ENCODE peak calls at places on chromosome 21, in eight cellular contexts. One of them, this sample, is unnamed.

GRCh38 chr21:34274001-34274400 is 89.8 kb upstream of the KCNE2 start:
- DNase-seq in OCI-LY7: no peak
- DNase-seq in IMR-90: peak
- DNase-seq in fibroblast of lung: no peak
- DNase-seq in mammary epithelial cell: peak
- DNase-seq in mesenchymal stem cell: no peak
- DNase-seq in HCT116: no peak
- DNase-seq in hepatocyte: no peak
- DNase-seq in this sample: peak

GRCh38 chr21:35400233-35400939 is 351.3 kb upstream of the RUNX1 start:
- DNase-seq in OCI-LY7: peak
- DNase-seq in IMR-90: peak
- DNase-seq in fibroblast of lung: peak
- DNase-seq in mammary epithelial cell: peak
- DNase-seq in mesenchymal stem cell: peak
- DNase-seq in HCT116: peak
- DNase-seq in hepatocyte: peak
- DNase-seq in this sample: peak

GRCh38 chr21:29490016-29490415 is 191.3 kb downstream of the BACH1 start:
- DNase-seq in OCI-LY7: no peak
- DNase-seq in IMR-90: peak
- DNase-seq in fibroblast of lung: peak
- DNase-seq in mammary epithelial cell: no peak
- DNase-seq in mesenchymal stem cell: no peak
- DNase-seq in HCT116: no peak
- DNase-seq in hepatocyte: no peak
- DNase-seq in this sample: peak

GRCh38 chr21:22885079-22885478 is 1886.9 kb downstream of the NCAM2 start:
- DNase-seq in OCI-LY7: no peak
- DNase-seq in IMR-90: no peak
- DNase-seq in fibroblast of lung: no peak
- DNase-seq in mammary epithelial cell: no peak
- DNase-seq in mesenchymal stem cell: no peak
- DNase-seq in HCT116: no peak
- DNase-seq in hepatocyte: no peak
- DNase-seq in this sample: no peak

GRCh38 chr21:35273331-35273730 is 224.2 kb upstream of the RUNX1 start:
- DNase-seq in OCI-LY7: no peak
- DNase-seq in IMR-90: no peak
- DNase-seq in fibroblast of lung: no peak
- DNase-seq in mammary epithelial cell: no peak
- DNase-seq in mesenchymal stem cell: no peak
- DNase-seq in HCT116: no peak
- DNase-seq in hepatocyte: peak
- DNase-seq in this sample: no peak

GRCh38 chr21:31151682-31152081 is 113.4 kb upstream of the KRTAP19-8 start:
- DNase-seq in OCI-LY7: no peak
- DNase-seq in IMR-90: no peak
- DNase-seq in fibroblast of lung: no peak
- DNase-seq in mammary epithelial cell: no peak
- DNase-seq in mesenchymal stem cell: peak
- DNase-seq in HCT116: no peak
- DNase-seq in hepatocyte: no peak
- DNase-seq in this sample: no peak

GRCh38 chr21:16551101-16551695 is 821.4 kb downstream of the USP25 start:
- DNase-seq in OCI-LY7: no peak
- DNase-seq in IMR-90: no peak
- DNase-seq in fibroblast of lung: no peak
- DNase-seq in mammary epithelial cell: peak
- DNase-seq in mesenchymal stem cell: no peak
- DNase-seq in HCT116: no peak
- DNase-seq in hepatocyte: no peak
- DNase-seq in this sample: no peak

GRCh38 chr21:16418663-16419062 is 688.9 kb downstream of the USP25 start:
- DNase-seq in OCI-LY7: no peak
- DNase-seq in IMR-90: no peak
- DNase-seq in fibroblast of lung: no peak
- DNase-seq in mammary epithelial cell: no peak
- DNase-seq in mesenchymal stem cell: no peak
- DNase-seq in HCT116: no peak
- DNase-seq in hepatocyte: no peak
- DNase-seq in this sample: peak

GRCh38 chr21:32122082-32122481 is 156.8 kb downstream of the MIS18A start:
- DNase-seq in OCI-LY7: no peak
- DNase-seq in IMR-90: no peak
- DNase-seq in fibroblast of lung: no peak
- DNase-seq in mammary epithelial cell: no peak
- DNase-seq in mesenchymal stem cell: no peak
- DNase-seq in HCT116: no peak
- DNase-seq in hepatocyte: no peak
- DNase-seq in this sample: no peak

GRCh38 chr21:33964706-33965325 is 49.2 kb upstream of the ATP5PO start:
- DNase-seq in OCI-LY7: no peak
- DNase-seq in IMR-90: peak
- DNase-seq in fibroblast of lung: no peak
- DNase-seq in mammary epithelial cell: no peak
- DNase-seq in mesenchymal stem cell: peak
- DNase-seq in HCT116: no peak
- DNase-seq in hepatocyte: no peak
- DNase-seq in this sample: peak

DNA sequence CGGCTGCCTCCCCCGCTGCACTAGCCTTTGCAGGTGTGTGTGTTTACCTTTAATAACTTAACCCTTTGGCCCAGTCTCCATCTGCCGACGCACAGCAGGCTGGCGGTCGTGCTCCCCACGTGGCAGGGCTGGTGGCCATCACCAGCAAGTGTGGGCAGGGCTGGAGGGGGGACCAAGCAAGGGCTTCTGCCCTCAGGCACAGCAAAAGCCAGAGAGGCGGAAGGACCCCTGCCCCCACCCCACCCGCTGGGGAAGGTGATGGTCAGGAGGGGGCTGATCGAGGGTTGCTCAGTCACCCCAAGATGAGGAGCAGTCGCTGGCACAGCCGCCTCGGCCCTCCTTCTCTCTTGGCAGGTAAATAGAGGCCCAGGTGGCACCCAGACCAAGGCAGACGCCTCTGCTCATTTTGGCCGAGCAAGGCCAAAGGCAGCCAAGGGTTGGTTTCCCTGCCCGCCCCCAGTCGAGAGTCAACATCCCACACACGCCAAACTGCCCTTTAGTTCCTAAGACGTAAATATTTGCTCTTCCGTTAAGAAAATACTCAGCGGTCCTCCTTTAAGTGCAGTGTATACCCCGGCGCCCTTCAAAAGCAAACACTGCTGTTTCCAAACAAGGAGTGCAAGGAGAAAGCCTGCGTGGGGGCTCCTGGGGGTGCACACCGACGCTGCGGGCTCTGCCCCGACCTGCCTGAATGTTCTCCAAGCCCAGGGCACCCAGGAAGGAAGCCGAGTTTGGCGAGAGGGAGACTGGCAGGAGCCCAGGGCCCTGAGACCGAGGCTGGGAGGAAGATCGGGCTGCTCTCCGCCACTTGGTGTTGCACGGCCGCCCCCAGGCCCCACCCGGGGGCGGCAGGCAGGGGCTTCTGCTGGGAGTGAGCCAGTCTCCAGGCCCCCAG is 82.7 kb downstream of the SIK1 start:
- DNase-seq in OCI-LY7: no peak
- DNase-seq in IMR-90: no peak
- DNase-seq in fibroblast of lung: no peak
- DNase-seq in mammary epithelial cell: no peak
- DNase-seq in mesenchymal stem cell: no peak
- DNase-seq in HCT116: no peak
- DNase-seq in hepatocyte: peak
- DNase-seq in this sample: no peak
- H3K4me2 ChIP-seq in OCI-LY7: no peak
- H3K4me2 ChIP-seq in IMR-90: no peak
- H3K4me2 ChIP-seq in fibroblast of lung: no peak
- H3K4me2 ChIP-seq in mammary epithelial cell: peak
- H3K4me2 ChIP-seq in mesenchymal stem cell: no peak
- H3K4me2 ChIP-seq in HCT116: no peak
- H3K4me2 ChIP-seq in hepatocyte: peak
- H3K4me2 ChIP-seq in this sample: no peak

GRCh38 chr21:14753466-14754258 is 207.5 kb upstream of the SAMSN1 start:
- DNase-seq in OCI-LY7: no peak
- DNase-seq in IMR-90: no peak
- DNase-seq in fibroblast of lung: no peak
- DNase-seq in mammary epithelial cell: no peak
- DNase-seq in mesenchymal stem cell: no peak
- DNase-seq in HCT116: no peak
- DNase-seq in hepatocyte: no peak
- DNase-seq in this sample: no peak

GRCh38 chr21:14751011-14751410 is 204.9 kb upstream of the SAMSN1 start:
- DNase-seq in OCI-LY7: no peak
- DNase-seq in IMR-90: no peak
- DNase-seq in fibroblast of lung: no peak
- DNase-seq in mammary epithelial cell: no peak
- DNase-seq in mesenchymal stem cell: no peak
- DNase-seq in HCT116: no peak
- DNase-seq in hepatocyte: no peak
- DNase-seq in this sample: no peak

GRCh38 chr21:14751602-14752001 is 205.5 kb upstream of the SAMSN1 start:
- DNase-seq in OCI-LY7: no peak
- DNase-seq in IMR-90: no peak
- DNase-seq in fibroblast of lung: no peak
- DNase-seq in mammary epithelial cell: no peak
- DNase-seq in mesenchymal stem cell: no peak
- DNase-seq in HCT116: no peak
- DNase-seq in hepatocyte: no peak
- DNase-seq in this sample: no peak

GRCh38 chr21:14753069-14753465 is 207.0 kb upstream of the SAMSN1 start:
- DNase-seq in OCI-LY7: no peak
- DNase-seq in IMR-90: no peak
- DNase-seq in fibroblast of lung: no peak
- DNase-seq in mammary epithelial cell: no peak
- DNase-seq in mesenchymal stem cell: no peak
- DNase-seq in HCT116: no peak
- DNase-seq in hepatocyte: no peak
- DNase-seq in this sample: no peak

DNA sequence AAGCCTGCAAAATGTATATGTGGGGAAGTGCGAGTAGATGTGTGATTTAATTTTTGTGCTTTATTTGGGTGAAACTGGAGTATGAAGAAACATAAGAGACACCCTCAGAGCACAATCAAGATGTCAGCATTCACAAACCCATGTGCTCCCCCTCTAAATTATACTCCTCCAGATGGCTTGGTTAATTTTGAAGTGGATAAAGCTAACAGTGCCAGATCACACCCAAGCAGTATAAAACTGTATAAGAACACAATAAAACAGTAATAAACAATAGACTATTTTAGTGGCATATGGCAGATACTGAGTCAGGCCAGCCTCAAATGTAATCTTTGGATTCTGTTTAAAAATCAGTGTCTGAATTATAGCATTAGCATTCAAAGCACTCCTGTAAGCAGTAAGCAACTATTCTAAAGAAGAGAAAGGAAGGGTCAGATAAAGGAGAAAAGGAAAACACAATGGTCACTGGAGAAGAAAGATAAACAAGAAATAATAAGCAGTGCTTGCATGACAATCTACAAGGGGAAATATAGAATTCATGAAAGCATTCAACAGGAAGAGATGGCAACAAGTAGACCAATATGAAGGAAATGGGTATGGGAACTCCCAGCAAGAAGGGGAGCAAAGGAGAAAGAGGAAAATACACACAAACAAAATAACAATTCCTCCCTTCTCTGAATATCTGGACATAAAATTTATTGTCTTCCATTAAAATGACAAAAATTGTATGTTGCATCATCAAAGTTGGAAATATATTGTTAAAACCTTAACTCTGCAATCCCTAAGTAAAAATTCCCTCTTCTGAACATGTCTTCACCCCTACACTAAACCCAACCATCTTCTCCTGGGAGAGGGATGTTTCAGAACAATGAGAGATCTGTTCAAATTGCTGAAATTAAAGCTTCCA is 206.1 kb upstream of the SAMSN1 start:
- DNase-seq in OCI-LY7: no peak
- DNase-seq in IMR-90: no peak
- DNase-seq in fibroblast of lung: no peak
- DNase-seq in mammary epithelial cell: no peak
- DNase-seq in mesenchymal stem cell: no peak
- DNase-seq in HCT116: no peak
- DNase-seq in hepatocyte: no peak
- DNase-seq in this sample: no peak
- H3K4me2 ChIP-seq in OCI-LY7: no peak
- H3K4me2 ChIP-seq in IMR-90: no peak
- H3K4me2 ChIP-seq in fibroblast of lung: no peak
- H3K4me2 ChIP-seq in mammary epithelial cell: no peak
- H3K4me2 ChIP-seq in mesenchymal stem cell: no peak
- H3K4me2 ChIP-seq in HCT116: no peak
- H3K4me2 ChIP-seq in hepatocyte: no peak
- H3K4me2 ChIP-seq in this sample: no peak

DNA sequence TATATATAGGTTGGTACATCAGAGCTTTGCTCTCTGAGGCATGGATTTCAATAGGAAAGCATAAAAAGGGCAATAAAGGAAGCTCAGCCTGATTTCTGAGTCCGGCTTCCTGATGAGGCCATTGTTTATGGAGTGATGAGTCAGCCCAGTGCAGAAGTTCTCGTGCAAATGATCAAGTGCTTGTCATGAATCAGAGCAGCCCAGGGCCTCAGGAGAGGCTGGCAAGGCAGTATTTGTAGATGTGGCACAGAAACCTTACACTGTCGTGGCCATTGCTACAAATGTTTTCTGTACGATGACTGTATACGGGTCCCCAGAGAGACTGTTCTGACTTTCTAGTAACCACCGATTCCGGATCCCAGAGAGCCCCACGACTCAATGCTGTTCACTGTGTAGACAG is 26.7 kb downstream of the UMODL1 start:
- DNase-seq in OCI-LY7: no peak
- DNase-seq in IMR-90: peak
- DNase-seq in fibroblast of lung: peak
- DNase-seq in mammary epithelial cell: peak
- DNase-seq in mesenchymal stem cell: peak
- DNase-seq in HCT116: peak
- DNase-seq in hepatocyte: peak
- DNase-seq in this sample: peak
- H3K4me2 ChIP-seq in OCI-LY7: no peak
- H3K4me2 ChIP-seq in IMR-90: peak
- H3K4me2 ChIP-seq in fibroblast of lung: no peak
- H3K4me2 ChIP-seq in mammary epithelial cell: peak
- H3K4me2 ChIP-seq in mesenchymal stem cell: peak
- H3K4me2 ChIP-seq in HCT116: peak
- H3K4me2 ChIP-seq in hepatocyte: no peak
- H3K4me2 ChIP-seq in this sample: peak

DNA sequence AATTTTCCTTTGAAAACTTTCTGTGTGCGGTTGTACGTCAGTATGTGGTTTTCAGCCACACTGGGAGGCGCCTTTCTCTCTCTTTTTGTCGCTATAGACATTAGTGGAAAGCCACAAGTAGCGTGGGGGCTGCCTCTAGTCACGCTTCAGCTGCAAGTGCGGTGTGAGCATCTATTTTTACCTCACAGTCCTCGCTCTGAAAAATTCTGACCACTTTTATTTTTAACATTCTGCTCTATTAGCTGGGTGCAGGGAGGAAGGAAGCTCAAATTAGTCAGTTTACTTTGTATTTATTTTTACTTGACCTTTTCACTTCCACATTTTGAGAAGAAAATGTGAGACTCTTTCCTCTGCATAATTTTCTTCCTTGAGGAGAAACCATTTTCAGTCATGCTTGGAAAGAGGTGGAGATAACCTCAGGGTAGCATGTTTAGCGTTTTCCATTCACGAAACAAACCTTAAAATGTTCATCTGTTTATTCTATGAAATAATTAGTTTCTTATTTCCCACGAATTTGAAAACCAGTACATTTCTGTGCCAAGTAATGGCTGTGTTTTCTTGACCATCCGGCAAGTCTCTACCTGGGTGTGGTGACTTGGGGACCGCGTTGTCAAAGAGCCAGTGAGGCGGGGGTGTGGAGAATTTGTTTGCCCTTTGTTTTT is 35.6 kb downstream of the ADARB1 start:
- DNase-seq in OCI-LY7: peak
- DNase-seq in IMR-90: no peak
- DNase-seq in fibroblast of lung: no peak
- DNase-seq in mammary epithelial cell: no peak
- DNase-seq in mesenchymal stem cell: peak
- DNase-seq in HCT116: no peak
- DNase-seq in hepatocyte: no peak
- DNase-seq in this sample: peak
- H3K4me2 ChIP-seq in OCI-LY7: peak
- H3K4me2 ChIP-seq in IMR-90: peak
- H3K4me2 ChIP-seq in fibroblast of lung: peak
- H3K4me2 ChIP-seq in mammary epithelial cell: no peak
- H3K4me2 ChIP-seq in mesenchymal stem cell: peak
- H3K4me2 ChIP-seq in HCT116: no peak
- H3K4me2 ChIP-seq in hepatocyte: no peak
- H3K4me2 ChIP-seq in this sample: peak